ENCODE peak calls at places on chromosomes 13 and 19, in ten cellular contexts. A, P, I, U, B, V, M, H, Z and Q are unnamed samples.

GRCh38 chr19:19597809-19598306 is 20.6 kb downstream of the PBX4 start:
- DNase-seq in V (no peak), B (peak; percentile 95), Z (no peak), I (no peak), M (no peak), A (no peak), H (no peak), P (no peak), U (no peak), Q (no peak)

GRCh38 chr19:45496349-45496953 is 396 bp downstream of the RTN2 start:
- DNase-seq in U (peak; percentile 89), H (peak; percentile 81), Z (peak; percentile 4), B (no peak), M (no peak), P (no peak), V (no peak), I (no peak), A (no peak), Q (no peak)

GRCh38 chr19:16075430-16076153 is 703 bp upstream of the TPM4 start:
- DNase-seq in H (no peak), U (no peak), V (no peak), P (no peak), B (no peak), A (no peak), I (no peak), Z (peak; percentile 75), M (no peak), Q (no peak)

GRCh38 chr13:55038230-55038629 is 2009.6 kb downstream of the OLFM4 start:
- DNase-seq in B (no peak), V (no peak), P (no peak), I (no peak), A (no peak), H (no peak), U (no peak), Z (no peak), M (no peak), Q (no peak)

GRCh38 chr19:46970815-46971214 is 48.8 kb upstream of the NPAS1 start:
- DNase-seq in A (peak; percentile 74), B (no peak), V (no peak), P (no peak), I (no peak), H (no peak), M (peak; percentile 84), U (no peak), Z (peak; percentile 74), Q (no peak)

GRCh38 chr13:65744761-65745160 is 1485.4 kb downstream of the PCDH9 start:
- DNase-seq in V (no peak), A (no peak), B (no peak), Z (peak; percentile 39), M (no peak), H (no peak), P (no peak), I (no peak), U (no peak), Q (no peak)

GRCh38 chr13:110869805-110870706 is 44.8 kb downstream of the ANKRD10 start:
- DNase-seq in B (no peak), V (no peak), M (peak; percentile 100), I (peak; percentile 99), H (no peak), A (peak; percentile 81), P (no peak), Z (peak; percentile 100), U (no peak), Q (no peak)

GRCh38 chr13:30720470-30720869 is 14.9 kb upstream of the ALOX5AP start:
- DNase-seq in V (no peak), B (peak; percentile 66), M (no peak), P (no peak), U (no peak), I (no peak), H (peak; percentile 35), A (no peak), Z (peak; percentile 55), Q (no peak)

GRCh38 chr19:2888739-2889224 is 11.9 kb upstream of the ZNF57 start:
- DNase-seq in Z (no peak), V (no peak), M (no peak), I (no peak), A (peak; percentile 90), P (no peak), H (no peak), B (peak; percentile 83), U (no peak), Q (no peak)

GRCh38 chr19:3480383-3481091 is at the start of gene SMIM24:
- DNase-seq in H (peak; percentile 58), B (no peak), A (no peak), V (no peak), M (no peak), U (no peak), Z (no peak), I (no peak), P (no peak), Q (no peak)

GRCh38 chr19:54109651-54110050 is 5.8 kb downstream of the TFPT start:
- DNase-seq in H (no peak), U (no peak), A (no peak), B (no peak), V (no peak), P (no peak), M (no peak), Z (no peak), I (no peak), Q (no peak)

GRCh38 chr19:45900661-45901431 is 1.6 kb downstream of the MYPOP start:
- DNase-seq in H (no peak), I (no peak), M (no peak), A (no peak), P (no peak), B (no peak), Z (no peak), V (no peak), U (no peak), Q (no peak)

GRCh38 chr13:39370554-39370953 is 232.4 kb downstream of the LHFPL6 start:
- DNase-seq in Z (peak; percentile 9), A (no peak), M (no peak), B (no peak), U (no peak), V (no peak), H (no peak), I (no peak), P (peak; percentile 25), Q (no peak)

GRCh38 chr19:58228584-58229254 is at the start of gene ZNF544:
- DNase-seq in A (peak; percentile 65), P (peak; percentile 52), H (peak; percentile 78), Z (peak; percentile 70), U (peak; percentile 71), V (peak; percentile 20), I (peak; percentile 7), B (peak; percentile 90), M (peak; percentile 9), Q (no peak)

GRCh38 chr13:42970824-42971669 is 21.0 kb downstream of the EPSTI1 start:
- DNase-seq in Z (peak; percentile 59), I (no peak), A (no peak), B (peak; percentile 81), P (peak; percentile 36), H (peak; percentile 58), V (no peak), M (no peak), U (peak; percentile 32), Q (no peak)

GRCh38 chr19:39131255-39131755 is 5.7 kb downstream of the PAK4 start:
- DNase-seq in B (no peak), V (no peak), Z (no peak), P (no peak), U (no peak), H (no peak), A (no peak), M (no peak), I (no peak), Q (no peak)

GRCh38 chr19:5563008-5563431 is 4.7 kb downstream of the TINCR start:
- DNase-seq in Z (no peak), B (no peak), H (no peak), I (no peak), P (no peak), M (no peak), U (no peak), V (no peak), A (no peak), Q (no peak)

GRCh38 chr19:12723643-12724426 is at the start of gene TNPO2:
- DNase-seq in Z (peak; percentile 64), H (peak; percentile 79), B (peak; percentile 87), A (peak; percentile 52), I (no peak), P (no peak), V (peak; percentile 22), U (peak; percentile 79), M (no peak), Q (no peak)

GRCh38 chr13:36094478-36094877 is 36.7 kb downstream of the DCLK1 start:
- DNase-seq in B (no peak), H (no peak), M (no peak), P (no peak), U (no peak), Z (no peak), I (no peak), V (no peak), A (no peak), Q (no peak)

GRCh38 chr13:79237981-79238380 is 168.1 kb downstream of the RBM26 start:
- DNase-seq in Z (no peak), H (no peak), M (no peak), V (no peak), B (no peak), P (no peak), U (no peak), I (no peak), A (no peak), Q (no peak)

GRCh38 chr13:113383089-113383488 is 19.2 kb upstream of the GRTP1 start:
- DNase-seq in M (no peak), U (no peak), P (no peak), V (no peak), I (no peak), A (no peak), Z (no peak), H (no peak), B (no peak), Q (no peak)

GRCh38 chr13:42656136-42656535 is 82.2 kb downstream of the TNFSF11 start:
- DNase-seq in B (peak; percentile 23), M (no peak), Z (no peak), I (no peak), A (no peak), H (no peak), V (no peak), P (no peak), U (no peak), Q (no peak)

GRCh38 chr19:14218615-14219330 is 12.8 kb upstream of the ADGRL1 start:
- DNase-seq in U (no peak), M (no peak), P (no peak), A (no peak), V (no peak), H (no peak), Z (peak; percentile 53), I (no peak), B (no peak), Q (no peak)

GRCh38 chr19:4077800-4078683 is 11.3 kb upstream of the ZBTB7A start:
- DNase-seq in Z (no peak), V (no peak), P (no peak), M (no peak), B (peak; percentile 79), U (peak; percentile 65), A (peak; percentile 34), H (peak; percentile 80), I (no peak), Q (no peak)

GRCh38 chr19:12802267-12803106 is 618 bp downstream of the THSD8 start:
- DNase-seq in I (no peak), M (no peak), P (no peak), U (no peak), Z (no peak), V (no peak), B (no peak), H (peak; percentile 55), A (no peak), Q (no peak)

GRCh38 chr13:36700170-36700569 is 26.4 kb downstream of the SERTM1 start:
- DNase-seq in M (no peak), I (no peak), A (no peak), U (no peak), B (no peak), V (no peak), H (no peak), Z (no peak), P (no peak), Q (no peak)

GRCh38 chr19:18191640-18192062 is 1.4 kb upstream of the MPV17L2 start:
- DNase-seq in I (no peak), B (no peak), M (no peak), Z (no peak), U (no peak), H (no peak), A (no peak), V (no peak), P (no peak), Q (no peak)

GRCh38 chr19:48635263-48635965 is 1.8 kb downstream of the DBP start:
- DNase-seq in H (peak; percentile 96), M (no peak), A (peak; percentile 62), P (peak; percentile 68), U (peak; percentile 80), V (no peak), Z (no peak), I (no peak), B (peak; percentile 82), Q (no peak)